ENCODE peak calls at places on chromosomes 3 and 15, in six cellular contexts. One of them, this sample, is unnamed.

GRCh38 chr3:10744098-10744465 is 71.9 kb upstream of the SLC6A11 start:
- DNase-seq in cerebellum: no peak
- DNase-seq in heart right ventricle: no peak
- DNase-seq in WTC11: peak
- DNase-seq in T-helper 1 cell: no peak
- DNase-seq in glutamatergic neuron: peak
- DNase-seq in this sample: no peak

GRCh38 chr3:13037458-13038117 is 35.6 kb downstream of the IQSEC1 start:
- DNase-seq in cerebellum: no peak
- DNase-seq in heart right ventricle: no peak
- DNase-seq in WTC11: no peak
- DNase-seq in T-helper 1 cell: no peak
- DNase-seq in glutamatergic neuron: no peak
- DNase-seq in this sample: no peak

GRCh38 chr15:67184208-67184925 is 70.1 kb downstream of the AAGAB start:
- DNase-seq in cerebellum: no peak
- DNase-seq in heart right ventricle: no peak
- DNase-seq in WTC11: no peak
- DNase-seq in T-helper 1 cell: no peak
- DNase-seq in glutamatergic neuron: no peak
- DNase-seq in this sample: no peak

GRCh38 chr15:47548986-47549385 is 168.3 kb upstream of the SEMA6D start:
- DNase-seq in cerebellum: no peak
- DNase-seq in heart right ventricle: no peak
- DNase-seq in WTC11: no peak
- DNase-seq in T-helper 1 cell: no peak
- DNase-seq in glutamatergic neuron: no peak
- DNase-seq in this sample: no peak

GRCh38 chr15:91345761-91346160 is 245.7 kb downstream of the SV2B start:
- DNase-seq in cerebellum: no peak
- DNase-seq in heart right ventricle: no peak
- DNase-seq in WTC11: no peak
- DNase-seq in T-helper 1 cell: no peak
- DNase-seq in glutamatergic neuron: no peak
- DNase-seq in this sample: no peak

GRCh38 chr15:69143756-69144436 is 16.5 kb upstream of the GLCE start:
- DNase-seq in cerebellum: no peak
- DNase-seq in heart right ventricle: no peak
- DNase-seq in WTC11: no peak
- DNase-seq in T-helper 1 cell: no peak
- DNase-seq in glutamatergic neuron: no peak
- DNase-seq in this sample: no peak

GRCh38 chr3:31178467-31178866 is 284.0 kb upstream of the GADL1 start:
- DNase-seq in cerebellum: no peak
- DNase-seq in heart right ventricle: no peak
- DNase-seq in WTC11: no peak
- DNase-seq in T-helper 1 cell: no peak
- DNase-seq in glutamatergic neuron: no peak
- DNase-seq in this sample: no peak

GRCh38 chr3:43155464-43156121 is 49.7 kb upstream of the POMGNT2 start:
- DNase-seq in cerebellum: no peak
- DNase-seq in heart right ventricle: peak
- DNase-seq in WTC11: peak
- DNase-seq in T-helper 1 cell: no peak
- DNase-seq in glutamatergic neuron: peak
- DNase-seq in this sample: peak

GRCh38 chr3:108488631-108489030 is 21.8 kb downstream of the MYH15 start:
- DNase-seq in cerebellum: no peak
- DNase-seq in heart right ventricle: no peak
- DNase-seq in WTC11: no peak
- DNase-seq in T-helper 1 cell: no peak
- DNase-seq in glutamatergic neuron: no peak
- DNase-seq in this sample: no peak

GRCh38 chr3:27357665-27358258 is 11.4 kb downstream of the NEK10 start:
- DNase-seq in cerebellum: no peak
- DNase-seq in heart right ventricle: no peak
- DNase-seq in WTC11: peak
- DNase-seq in T-helper 1 cell: peak
- DNase-seq in glutamatergic neuron: peak
- DNase-seq in this sample: no peak

GRCh38 chr15:40702077-40702476 is 7.1 kb downstream of the RAD51 start:
- DNase-seq in cerebellum: no peak
- DNase-seq in heart right ventricle: no peak
- DNase-seq in WTC11: no peak
- DNase-seq in T-helper 1 cell: no peak
- DNase-seq in glutamatergic neuron: no peak
- DNase-seq in this sample: no peak

GRCh38 chr3:86416334-86416733 is 574.6 kb downstream of the VGLL3 start:
- DNase-seq in cerebellum: no peak
- DNase-seq in heart right ventricle: no peak
- DNase-seq in WTC11: no peak
- DNase-seq in T-helper 1 cell: no peak
- DNase-seq in glutamatergic neuron: no peak
- DNase-seq in this sample: no peak

GRCh38 chr3:40975711-40976121 is 223.6 kb upstream of the CTNNB1 start:
- DNase-seq in cerebellum: no peak
- DNase-seq in heart right ventricle: no peak
- DNase-seq in WTC11: no peak
- DNase-seq in T-helper 1 cell: no peak
- DNase-seq in glutamatergic neuron: no peak
- DNase-seq in this sample: no peak

GRCh38 chr3:56915969-56916586 is 114.3 kb upstream of the ARHGEF3 start:
- DNase-seq in cerebellum: no peak
- DNase-seq in heart right ventricle: peak
- DNase-seq in WTC11: peak
- DNase-seq in T-helper 1 cell: peak
- DNase-seq in glutamatergic neuron: no peak
- DNase-seq in this sample: no peak

GRCh38 chr3:118882353-118882947 is 152.2 kb downstream of the IGSF11 start:
- DNase-seq in cerebellum: peak
- DNase-seq in heart right ventricle: no peak
- DNase-seq in WTC11: peak
- DNase-seq in T-helper 1 cell: peak
- DNase-seq in glutamatergic neuron: peak
- DNase-seq in this sample: no peak

GRCh38 chr15:79400650-79401049 is 31.5 kb upstream of the MINAR1 start:
- DNase-seq in cerebellum: no peak
- DNase-seq in heart right ventricle: no peak
- DNase-seq in WTC11: no peak
- DNase-seq in T-helper 1 cell: no peak
- DNase-seq in glutamatergic neuron: no peak
- DNase-seq in this sample: no peak

GRCh38 chr3:196810963-196811581 is 56.6 kb upstream of the SENP5 start:
- DNase-seq in cerebellum: no peak
- DNase-seq in heart right ventricle: no peak
- DNase-seq in WTC11: no peak
- DNase-seq in T-helper 1 cell: no peak
- DNase-seq in glutamatergic neuron: no peak
- DNase-seq in this sample: no peak

GRCh38 chr3:104291878-104292277 is 1074.8 kb upstream of the ALCAM start:
- DNase-seq in cerebellum: no peak
- DNase-seq in heart right ventricle: no peak
- DNase-seq in WTC11: no peak
- DNase-seq in T-helper 1 cell: no peak
- DNase-seq in glutamatergic neuron: no peak
- DNase-seq in this sample: no peak

GRCh38 chr15:62969442-62970089 is 73.0 kb upstream of the TPM1 start:
- DNase-seq in cerebellum: no peak
- DNase-seq in heart right ventricle: no peak
- DNase-seq in WTC11: no peak
- DNase-seq in T-helper 1 cell: no peak
- DNase-seq in glutamatergic neuron: no peak
- DNase-seq in this sample: no peak

GRCh38 chr3:18813300-18813699 is 335.0 kb upstream of the KCNH8 start:
- DNase-seq in cerebellum: no peak
- DNase-seq in heart right ventricle: no peak
- DNase-seq in WTC11: no peak
- DNase-seq in T-helper 1 cell: no peak
- DNase-seq in glutamatergic neuron: no peak
- DNase-seq in this sample: no peak

GRCh38 chr3:143521803-143522202 is 326.5 kb downstream of the SLC9A9 start:
- DNase-seq in cerebellum: no peak
- DNase-seq in heart right ventricle: no peak
- DNase-seq in WTC11: no peak
- DNase-seq in T-helper 1 cell: no peak
- DNase-seq in glutamatergic neuron: no peak
- DNase-seq in this sample: no peak

GRCh38 chr3:12353796-12354505 is 65.1 kb downstream of the PPARG start:
- DNase-seq in cerebellum: no peak
- DNase-seq in heart right ventricle: no peak
- DNase-seq in WTC11: no peak
- DNase-seq in T-helper 1 cell: no peak
- DNase-seq in glutamatergic neuron: no peak
- DNase-seq in this sample: no peak

GRCh38 chr3:35296533-35296932 is 342.8 kb upstream of the ARPP21 start:
- DNase-seq in cerebellum: no peak
- DNase-seq in heart right ventricle: no peak
- DNase-seq in WTC11: no peak
- DNase-seq in T-helper 1 cell: no peak
- DNase-seq in glutamatergic neuron: no peak
- DNase-seq in this sample: no peak

GRCh38 chr15:62165793-62166380 is 802 bp upstream of the C2CD4B start:
- DNase-seq in cerebellum: no peak
- DNase-seq in heart right ventricle: no peak
- DNase-seq in WTC11: no peak
- DNase-seq in T-helper 1 cell: no peak
- DNase-seq in glutamatergic neuron: no peak
- DNase-seq in this sample: no peak

GRCh38 chr3:138862531-138862923 is 27.8 kb upstream of the PIK3CB start:
- DNase-seq in cerebellum: no peak
- DNase-seq in heart right ventricle: no peak
- DNase-seq in WTC11: no peak
- DNase-seq in T-helper 1 cell: no peak
- DNase-seq in glutamatergic neuron: no peak
- DNase-seq in this sample: no peak

GRCh38 chr3:65955792-65956477 is 82.8 kb downstream of the MAGI1 start:
- DNase-seq in cerebellum: no peak
- DNase-seq in heart right ventricle: no peak
- DNase-seq in WTC11: no peak
- DNase-seq in T-helper 1 cell: no peak
- DNase-seq in glutamatergic neuron: no peak
- DNase-seq in this sample: no peak

GRCh38 chr15:34793071-34793470 is 2.3 kb downstream of the ACTC1 start:
- DNase-seq in cerebellum: no peak
- DNase-seq in heart right ventricle: no peak
- DNase-seq in WTC11: no peak
- DNase-seq in T-helper 1 cell: no peak
- DNase-seq in glutamatergic neuron: no peak
- DNase-seq in this sample: no peak

GRCh38 chr3:130514671-130515070 is 2.3 kb upstream of the COL6A6 start:
- DNase-seq in cerebellum: no peak
- DNase-seq in heart right ventricle: no peak
- DNase-seq in WTC11: no peak
- DNase-seq in T-helper 1 cell: no peak
- DNase-seq in glutamatergic neuron: no peak
- DNase-seq in this sample: no peak

GRCh38 chr3:308597-309321 is 112.2 kb downstream of the CHL1 start:
- DNase-seq in cerebellum: peak
- DNase-seq in heart right ventricle: peak
- DNase-seq in WTC11: no peak
- DNase-seq in T-helper 1 cell: no peak
- DNase-seq in glutamatergic neuron: no peak
- DNase-seq in this sample: no peak

GRCh38 chr15:39834256-39834655 is 51.6 kb upstream of the FSIP1 start:
- DNase-seq in cerebellum: no peak
- DNase-seq in heart right ventricle: no peak
- DNase-seq in WTC11: no peak
- DNase-seq in T-helper 1 cell: no peak
- DNase-seq in glutamatergic neuron: no peak
- DNase-seq in this sample: peak

GRCh38 chr3:170697803-170698350 is 112.0 kb upstream of the SLC7A14 start:
- DNase-seq in cerebellum: no peak
- DNase-seq in heart right ventricle: no peak
- DNase-seq in WTC11: no peak
- DNase-seq in T-helper 1 cell: no peak
- DNase-seq in glutamatergic neuron: no peak
- DNase-seq in this sample: no peak

GRCh38 chr15:42156266-42156922 is at the start of gene PLA2G4F:
- DNase-seq in cerebellum: no peak
- DNase-seq in heart right ventricle: no peak
- DNase-seq in WTC11: no peak
- DNase-seq in T-helper 1 cell: no peak
- DNase-seq in glutamatergic neuron: no peak
- DNase-seq in this sample: no peak

GRCh38 chr3:197466586-197467399 is 89.0 kb downstream of the BDH1 start:
- DNase-seq in cerebellum: peak
- DNase-seq in heart right ventricle: no peak
- DNase-seq in WTC11: no peak
- DNase-seq in T-helper 1 cell: no peak
- DNase-seq in glutamatergic neuron: peak
- DNase-seq in this sample: peak

GRCh38 chr15:45064386-45064785 is 41.4 kb downstream of the SORD start:
- DNase-seq in cerebellum: no peak
- DNase-seq in heart right ventricle: no peak
- DNase-seq in WTC11: no peak
- DNase-seq in T-helper 1 cell: no peak
- DNase-seq in glutamatergic neuron: no peak
- DNase-seq in this sample: no peak

GRCh38 chr3:149180057-149180573 is 41.5 kb downstream of the CP start:
- DNase-seq in cerebellum: peak
- DNase-seq in heart right ventricle: peak
- DNase-seq in WTC11: no peak
- DNase-seq in T-helper 1 cell: no peak
- DNase-seq in glutamatergic neuron: no peak
- DNase-seq in this sample: peak

GRCh38 chr3:45628746-45629145 is 34.2 kb downstream of the LIMD1 start:
- DNase-seq in cerebellum: no peak
- DNase-seq in heart right ventricle: no peak
- DNase-seq in WTC11: no peak
- DNase-seq in T-helper 1 cell: no peak
- DNase-seq in glutamatergic neuron: no peak
- DNase-seq in this sample: no peak

GRCh38 chr3:128021768-128022372 is 30.4 kb upstream of the SEC61A1 start:
- DNase-seq in cerebellum: no peak
- DNase-seq in heart right ventricle: no peak
- DNase-seq in WTC11: no peak
- DNase-seq in T-helper 1 cell: no peak
- DNase-seq in glutamatergic neuron: no peak
- DNase-seq in this sample: no peak

GRCh38 chr3:31250116-31250813 is 282.5 kb upstream of the STT3B start:
- DNase-seq in cerebellum: no peak
- DNase-seq in heart right ventricle: no peak
- DNase-seq in WTC11: no peak
- DNase-seq in T-helper 1 cell: no peak
- DNase-seq in glutamatergic neuron: no peak
- DNase-seq in this sample: no peak

GRCh38 chr15:35136552-35136951 is 51.5 kb upstream of the NANOGP8 start:
- DNase-seq in cerebellum: no peak
- DNase-seq in heart right ventricle: no peak
- DNase-seq in WTC11: no peak
- DNase-seq in T-helper 1 cell: no peak
- DNase-seq in glutamatergic neuron: no peak
- DNase-seq in this sample: no peak

GRCh38 chr3:13718000-13718399 is 161.9 kb downstream of the WNT7A start:
- DNase-seq in cerebellum: no peak
- DNase-seq in heart right ventricle: no peak
- DNase-seq in WTC11: no peak
- DNase-seq in T-helper 1 cell: no peak
- DNase-seq in glutamatergic neuron: no peak
- DNase-seq in this sample: no peak

This sample was measured in BJ.